ENCODE peak calls at places on chromosomes 7 and 10, in eight cellular contexts. W, Y, C, R, N, U, X and S are unnamed samples.

GRCh38 chr10:124155781-124156401 is 62.5 kb upstream of the CHST15 start:
- DNase-seq in C (no peak), Y (peak; percentile 48), W (peak; percentile 11), U (peak; percentile 67), R (no peak), X (peak; percentile 90), N (no peak), S (no peak)

GRCh38 chr7:151693140-151693539 is 173.4 kb upstream of the RHEB start:
- DNase-seq in N (no peak), R (no peak), Y (no peak), U (no peak), C (no peak), W (no peak), X (no peak), S (no peak)

GRCh38 chr10:35211390-35211789 is 84.7 kb downstream of the CREM start:
- DNase-seq in U (no peak), Y (no peak), N (no peak), R (no peak), C (no peak), X (peak; percentile 31), W (no peak), S (no peak)

GRCh38 chr7:17822557-17823173 is 117.6 kb downstream of the SNX13 start:
- DNase-seq in U (no peak), Y (no peak), X (no peak), W (no peak), C (no peak), N (no peak), R (no peak), S (no peak)

GRCh38 chr10:11177926-11178453 is 160.3 kb downstream of the CELF2 start:
- DNase-seq in N (no peak), U (no peak), Y (no peak), R (peak; percentile 28), W (no peak), X (no peak), C (no peak), S (no peak)

GRCh38 chr7:105011771-105012502 is 2.1 kb upstream of the KMT2E start:
- DNase-seq in X (no peak), R (no peak), U (peak; percentile 76), N (no peak), C (no peak), W (no peak), Y (peak; percentile 35), S (no peak)

GRCh38 chr7:138750926-138751464 is 46.8 kb upstream of the TMEM213 start:
- DNase-seq in C (no peak), U (no peak), R (no peak), N (no peak), Y (no peak), W (no peak), X (no peak), S (no peak)

GRCh38 chr7:94374231-94374630 is 20.5 kb upstream of the COL1A2 start:
- DNase-seq in R (no peak), U (peak; percentile 93), W (peak; percentile 89), Y (peak; percentile 98), X (peak; percentile 96), N (peak; percentile 93), C (no peak), S (peak; percentile 40)

GRCh38 chr7:33885290-33886005 is 19.9 kb upstream of the BMPER start:
- DNase-seq in N (no peak), R (no peak), C (no peak), W (no peak), U (no peak), X (no peak), Y (peak; percentile 72), S (no peak)

GRCh38 chr7:90412458-90413184 is 9.4 kb downstream of the CLDN12 start:
- DNase-seq in C (peak; percentile 15), R (no peak), N (no peak), U (no peak), Y (peak; percentile 10), W (peak; percentile 27), X (peak; percentile 13), S (no peak)

GRCh38 chr7:2537981-2538851 is 17.1 kb downstream of the BRAT1 start:
- DNase-seq in C (no peak), Y (no peak), X (no peak), W (no peak), U (peak; percentile 56), R (no peak), N (no peak), S (peak; percentile 1)